ENCODE peak calls at places on chromosome 1, in four cellular contexts. One of them, this sample, is unnamed. For H3K27me3, the result is how much of the 10 kb centered on the place peaks cover.

GRCh38 chr1:24952413-24952841 is 22.4 kb upstream of the RUNX3 start:
- DNase-seq in dorsolateral prefrontal cortex: no peak
- DNase-seq in hepatocyte: no peak
- DNase-seq in stomach: no peak
- DNase-seq in this sample: no peak

GRCh38 chr1:223152399-223152798 is 9.4 kb upstream of the TLR5 start:
- DNase-seq in dorsolateral prefrontal cortex: no peak
- DNase-seq in hepatocyte: no peak
- DNase-seq in stomach: no peak
- DNase-seq in this sample: no peak

GRCh38 chr1:166353162-166353561 is 186.4 kb upstream of the FAM78B start:
- DNase-seq in dorsolateral prefrontal cortex: no peak
- DNase-seq in hepatocyte: no peak
- DNase-seq in stomach: no peak
- DNase-seq in this sample: no peak

GRCh38 chr1:55309053-55309452 is 93.9 kb upstream of the USP24 start:
- DNase-seq in dorsolateral prefrontal cortex: no peak
- DNase-seq in hepatocyte: no peak
- DNase-seq in stomach: no peak
- DNase-seq in this sample: no peak

GRCh38 chr1:209527372-209527771 is 56.1 kb upstream of the CAMK1G start:
- DNase-seq in dorsolateral prefrontal cortex: no peak
- DNase-seq in hepatocyte: no peak
- DNase-seq in stomach: no peak
- DNase-seq in this sample: no peak

GRCh38 chr1:232263452-232263851 is 366.5 kb downstream of the SIPA1L2 start:
- DNase-seq in dorsolateral prefrontal cortex: no peak
- DNase-seq in hepatocyte: no peak
- DNase-seq in stomach: no peak
- DNase-seq in this sample: no peak

GRCh38 chr1:34930702-34931071 is 1.2 kb upstream of the DLGAP3 start:
- DNase-seq in dorsolateral prefrontal cortex: no peak
- DNase-seq in hepatocyte: no peak
- DNase-seq in stomach: no peak
- DNase-seq in this sample: no peak

GRCh38 chr1:95754412-95754811 is 520.4 kb downstream of the RWDD3 start:
- DNase-seq in dorsolateral prefrontal cortex: no peak
- DNase-seq in hepatocyte: no peak
- DNase-seq in stomach: no peak
- DNase-seq in this sample: no peak

GRCh38 chr1:21594935-21595897 is 73.9 kb downstream of the RAP1GAP start:
- DNase-seq in dorsolateral prefrontal cortex: peak
- DNase-seq in hepatocyte: peak
- DNase-seq in stomach: peak
- DNase-seq in this sample: peak

GRCh38 chr1:16145030-16145987 is 10.6 kb downstream of the EPHA2 start:
- DNase-seq in dorsolateral prefrontal cortex: no peak
- DNase-seq in hepatocyte: peak
- DNase-seq in stomach: peak
- DNase-seq in this sample: peak

GRCh38 chr1:201693019-201693372 is 136.0 kb upstream of the IPO9 start:
- DNase-seq in dorsolateral prefrontal cortex: no peak
- DNase-seq in hepatocyte: no peak
- DNase-seq in stomach: no peak
- DNase-seq in this sample: peak

GRCh38 chr1:241531195-241532172 is 694 bp upstream of the KMO start:
- DNase-seq in dorsolateral prefrontal cortex: no peak
- DNase-seq in hepatocyte: peak
- DNase-seq in stomach: no peak
- DNase-seq in this sample: no peak

GRCh38 chr1:225763815-225764548 is 13.6 kb upstream of the SRP9 start:
- DNase-seq in dorsolateral prefrontal cortex: no peak
- DNase-seq in hepatocyte: no peak
- DNase-seq in stomach: peak
- DNase-seq in this sample: no peak

GRCh38 chr1:16717174-16718108 is 22.9 kb upstream of the RNU1-4 start:
- DNase-seq in dorsolateral prefrontal cortex: peak
- DNase-seq in hepatocyte: peak
- DNase-seq in stomach: peak
- DNase-seq in this sample: no peak

GRCh38 chr1:23757812-23758211 is 14.5 kb downstream of the ELOA start:
- DNase-seq in dorsolateral prefrontal cortex: no peak
- DNase-seq in hepatocyte: no peak
- DNase-seq in stomach: no peak
- DNase-seq in this sample: no peak

GRCh38 chr1:25952851-25953401 is 44.9 kb downstream of the PAFAH2 start:
- DNase-seq in dorsolateral prefrontal cortex: no peak
- DNase-seq in hepatocyte: no peak
- DNase-seq in stomach: no peak
- DNase-seq in this sample: no peak

GRCh38 chr1:37657620-37658412 is 23.1 kb upstream of the RSPO1 start:
- DNase-seq in dorsolateral prefrontal cortex: no peak
- DNase-seq in hepatocyte: no peak
- DNase-seq in stomach: no peak
- DNase-seq in this sample: no peak

GRCh38 chr1:108646661-108647269 is 14.1 kb downstream of the HENMT1 start:
- DNase-seq in dorsolateral prefrontal cortex: peak
- DNase-seq in hepatocyte: peak
- DNase-seq in stomach: peak
- DNase-seq in this sample: peak

GRCh38 chr1:8883510-8883909 is 5.0 kb upstream of the ENO1 start:
- DNase-seq in dorsolateral prefrontal cortex: no peak
- DNase-seq in hepatocyte: no peak
- DNase-seq in stomach: no peak
- DNase-seq in this sample: no peak

GRCh38 chr1:6880951-6881690 is 95.9 kb downstream of the CAMTA1 start:
- DNase-seq in dorsolateral prefrontal cortex: no peak
- DNase-seq in hepatocyte: no peak
- DNase-seq in stomach: no peak
- DNase-seq in this sample: no peak

GRCh38 chr1:241767737-241768136 is 80.3 kb upstream of the EXO1 start:
- DNase-seq in dorsolateral prefrontal cortex: no peak
- DNase-seq in hepatocyte: no peak
- DNase-seq in stomach: no peak
- DNase-seq in this sample: no peak

GRCh38 chr1:54380285-54380882 is 25.8 kb downstream of the SSBP3 start:
- DNase-seq in dorsolateral prefrontal cortex: no peak
- DNase-seq in hepatocyte: no peak
- DNase-seq in stomach: no peak
- DNase-seq in this sample: no peak

GRCh38 chr1:183075861-183076260 is 52.6 kb downstream of the LAMC1 start:
- DNase-seq in dorsolateral prefrontal cortex: no peak
- DNase-seq in hepatocyte: no peak
- DNase-seq in stomach: no peak
- DNase-seq in this sample: no peak

GRCh38 chr1:79603862-79604261 is 597.3 kb upstream of the ADGRL4 start:
- DNase-seq in dorsolateral prefrontal cortex: no peak
- DNase-seq in hepatocyte: peak
- DNase-seq in stomach: no peak
- DNase-seq in this sample: no peak

GRCh38 chr1:108316545-108316944 is 72.7 kb upstream of the NBPF4 start:
- DNase-seq in dorsolateral prefrontal cortex: no peak
- DNase-seq in hepatocyte: no peak
- DNase-seq in stomach: no peak
- DNase-seq in this sample: no peak

GRCh38 chr1:244860078-244860477 is 4.3 kb downstream of the HNRNPU start:
- DNase-seq in dorsolateral prefrontal cortex: no peak
- DNase-seq in hepatocyte: no peak
- DNase-seq in stomach: no peak
- DNase-seq in this sample: no peak

GRCh38 chr1:3097231-3097630 is 28.2 kb downstream of the PRDM16 start:
- DNase-seq in dorsolateral prefrontal cortex: no peak
- DNase-seq in hepatocyte: no peak
- DNase-seq in stomach: no peak
- DNase-seq in this sample: no peak
- H3K27me3 ChIP-seq in dorsolateral prefrontal cortex: under half
- H3K27me3 ChIP-seq in hepatocyte: under half
- H3K27me3 ChIP-seq in stomach: under half
- H3K27me3 ChIP-seq in this sample: under half

DNA sequence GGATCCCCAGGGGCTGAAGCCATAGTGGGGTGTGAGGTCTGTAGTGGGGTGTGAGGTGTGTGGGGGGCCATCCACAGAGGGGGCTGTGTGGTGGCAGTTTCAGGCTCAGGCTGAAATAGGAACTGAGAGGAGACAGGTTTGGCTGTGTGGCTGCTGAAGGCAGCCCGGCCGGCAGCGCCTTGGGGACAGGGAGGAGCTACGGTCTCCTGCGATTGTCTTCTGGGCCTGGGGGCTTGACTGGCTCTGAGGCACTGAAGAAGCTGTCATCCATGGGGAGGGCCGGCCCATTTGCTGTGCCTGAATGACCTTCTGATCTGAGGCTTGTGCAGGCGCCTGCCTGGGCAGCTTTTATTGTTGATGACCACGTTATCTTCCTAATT is 10.0 kb upstream of the TTC34 start:
- DNase-seq in dorsolateral prefrontal cortex: no peak
- DNase-seq in hepatocyte: no peak
- DNase-seq in stomach: no peak
- DNase-seq in this sample: no peak
- H3K27me3 ChIP-seq in dorsolateral prefrontal cortex: under half
- H3K27me3 ChIP-seq in hepatocyte: under half
- H3K27me3 ChIP-seq in stomach: under half
- H3K27me3 ChIP-seq in this sample: under half

GRCh38 chr1:154778280-154778679 is 91.8 kb downstream of the KCNN3 start:
- DNase-seq in dorsolateral prefrontal cortex: no peak
- DNase-seq in hepatocyte: no peak
- DNase-seq in stomach: no peak
- DNase-seq in this sample: no peak

GRCh38 chr1:154774175-154774855 is 95.8 kb downstream of the KCNN3 start:
- DNase-seq in dorsolateral prefrontal cortex: no peak
- DNase-seq in hepatocyte: no peak
- DNase-seq in stomach: no peak
- DNase-seq in this sample: no peak

GRCh38 chr1:154777151-154777550 is 92.9 kb downstream of the KCNN3 start:
- DNase-seq in dorsolateral prefrontal cortex: no peak
- DNase-seq in hepatocyte: no peak
- DNase-seq in stomach: no peak
- DNase-seq in this sample: no peak

GRCh38 chr1:154775559-154776338 is 94.3 kb downstream of the KCNN3 start:
- DNase-seq in dorsolateral prefrontal cortex: no peak
- DNase-seq in hepatocyte: no peak
- DNase-seq in stomach: no peak
- DNase-seq in this sample: no peak

GRCh38 chr1:154776339-154776605 is 93.8 kb downstream of the KCNN3 start:
- DNase-seq in dorsolateral prefrontal cortex: no peak
- DNase-seq in hepatocyte: no peak
- DNase-seq in stomach: no peak
- DNase-seq in this sample: no peak
- H3K27me3 ChIP-seq in dorsolateral prefrontal cortex: under half
- H3K27me3 ChIP-seq in hepatocyte: under half
- H3K27me3 ChIP-seq in stomach: under half
- H3K27me3 ChIP-seq in this sample: under half

DNA sequence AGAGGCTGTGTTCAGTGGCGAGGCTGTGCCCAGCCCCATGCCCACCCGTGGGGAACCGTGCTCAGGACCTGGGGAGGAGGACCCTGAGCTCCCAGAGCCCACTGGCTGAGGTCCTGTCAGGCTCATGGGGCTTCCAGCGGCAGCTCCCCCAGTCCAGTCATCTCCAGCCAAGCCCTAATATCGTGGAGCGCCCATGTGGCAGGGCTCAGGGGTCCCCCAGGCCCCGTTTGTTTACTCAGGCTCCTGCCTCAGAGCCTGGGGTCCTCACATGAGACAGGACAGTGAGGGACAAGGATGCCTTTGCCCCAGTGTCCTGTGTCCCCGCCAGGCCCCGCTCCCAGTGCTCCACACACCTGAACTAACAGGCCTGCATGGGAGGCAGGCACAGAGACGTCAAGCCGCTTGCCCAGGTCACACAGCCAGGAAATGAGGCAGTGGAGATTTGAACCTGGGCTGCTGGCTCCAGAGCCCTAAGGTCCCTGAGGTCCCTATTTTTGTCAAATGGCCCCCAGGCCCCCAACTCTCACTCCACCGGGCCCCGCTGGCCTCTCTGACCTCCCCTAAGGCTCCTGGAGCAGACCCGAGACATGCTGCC is 100.7 kb upstream of the ACTRT2 start:
- DNase-seq in dorsolateral prefrontal cortex: no peak
- DNase-seq in hepatocyte: no peak
- DNase-seq in stomach: no peak
- DNase-seq in this sample: no peak
- H3K27me3 ChIP-seq in dorsolateral prefrontal cortex: under half
- H3K27me3 ChIP-seq in hepatocyte: under half
- H3K27me3 ChIP-seq in stomach: under half
- H3K27me3 ChIP-seq in this sample: under half

GRCh38 chr1:41385398-41386189 is 24.4 kb downstream of the FOXO6 start:
- DNase-seq in dorsolateral prefrontal cortex: no peak
- DNase-seq in hepatocyte: no peak
- DNase-seq in stomach: no peak
- DNase-seq in this sample: no peak

GRCh38 chr1:41387667-41388091 is 26.4 kb downstream of the FOXO6 start:
- DNase-seq in dorsolateral prefrontal cortex: no peak
- DNase-seq in hepatocyte: peak
- DNase-seq in stomach: peak
- DNase-seq in this sample: peak

GRCh38 chr1:41384579-41384978 is 23.3 kb downstream of the FOXO6 start:
- DNase-seq in dorsolateral prefrontal cortex: no peak
- DNase-seq in hepatocyte: no peak
- DNase-seq in stomach: no peak
- DNase-seq in this sample: no peak

GRCh38 chr1:41388517-41388916 is 27.3 kb downstream of the FOXO6 start:
- DNase-seq in dorsolateral prefrontal cortex: no peak
- DNase-seq in hepatocyte: no peak
- DNase-seq in stomach: no peak
- DNase-seq in this sample: no peak

GRCh38 chr1:41386190-41386518 is 24.9 kb downstream of the FOXO6 start:
- DNase-seq in dorsolateral prefrontal cortex: no peak
- DNase-seq in hepatocyte: no peak
- DNase-seq in stomach: no peak
- DNase-seq in this sample: no peak
- H3K27me3 ChIP-seq in dorsolateral prefrontal cortex: under half
- H3K27me3 ChIP-seq in hepatocyte: under half
- H3K27me3 ChIP-seq in stomach: under half
- H3K27me3 ChIP-seq in this sample: under half

GRCh38 chr1:164801246-164801731 is 242.3 kb downstream of the PBX1 start:
- DNase-seq in dorsolateral prefrontal cortex: peak
- DNase-seq in hepatocyte: no peak
- DNase-seq in stomach: no peak
- DNase-seq in this sample: no peak
- H3K27me3 ChIP-seq in dorsolateral prefrontal cortex: under half
- H3K27me3 ChIP-seq in hepatocyte: under half
- H3K27me3 ChIP-seq in stomach: under half
- H3K27me3 ChIP-seq in this sample: under half

DNA sequence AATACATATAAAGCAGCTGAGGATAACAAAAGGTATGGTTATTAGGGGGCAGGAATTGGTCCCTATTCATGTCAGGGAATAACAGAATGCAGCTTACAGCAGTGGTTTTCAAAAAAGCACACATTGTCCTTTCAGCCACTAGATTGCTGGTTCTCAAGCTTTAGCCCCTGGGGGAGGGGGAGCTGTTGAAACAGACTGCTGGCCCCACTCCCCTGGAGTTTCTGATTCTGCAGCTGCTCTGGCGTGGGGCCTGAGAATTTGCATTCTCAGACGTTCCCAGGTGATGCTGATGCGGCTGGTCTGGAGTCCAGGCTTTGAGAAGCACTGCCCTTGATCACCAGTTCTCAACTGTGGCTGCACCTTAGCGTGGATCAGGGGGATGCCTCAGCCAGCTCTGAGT is 62.7 kb upstream of the LAPTM5 start:
- DNase-seq in dorsolateral prefrontal cortex: no peak
- DNase-seq in hepatocyte: no peak
- DNase-seq in stomach: no peak
- DNase-seq in this sample: no peak
- H3K27me3 ChIP-seq in dorsolateral prefrontal cortex: under half
- H3K27me3 ChIP-seq in hepatocyte: under half
- H3K27me3 ChIP-seq in stomach: under half
- H3K27me3 ChIP-seq in this sample: under half

GRCh38 chr1:243367314-243367713 is 111.5 kb downstream of the SDCCAG8 start:
- DNase-seq in dorsolateral prefrontal cortex: no peak
- DNase-seq in hepatocyte: no peak
- DNase-seq in stomach: no peak
- DNase-seq in this sample: no peak
- H3K27me3 ChIP-seq in dorsolateral prefrontal cortex: under half
- H3K27me3 ChIP-seq in hepatocyte: under half
- H3K27me3 ChIP-seq in stomach: under half
- H3K27me3 ChIP-seq in this sample: under half

This sample was measured in transverse colon.